ENCODE peak calls at places on chromosome 14, in five cellular contexts. D, A, J, Q and V are unnamed samples.

GRCh38 chr14:56273151-56273550 is 154.9 kb downstream of the PELI2 start:
- DNase-seq in D (no peak), A (no peak), J (peak), Q (no peak), V (peak)

GRCh38 chr14:85010186-85010585 is 519.8 kb upstream of the FLRT2 start:
- DNase-seq in D (peak), A (no peak), J (no peak), Q (no peak), V (no peak)

GRCh38 chr14:92926931-92927330 is 4.0 kb downstream of the CHGA start:
- DNase-seq in D (no peak), A (no peak), J (no peak), Q (no peak), V (no peak)

GRCh38 chr14:75661499-75661814 is 411 bp downstream of the TTLL5 start:
- DNase-seq in D (no peak), A (no peak), J (no peak), Q (no peak), V (no peak)

GRCh38 chr14:74704656-74705055 is 8.2 kb downstream of the AREL1 start:
- DNase-seq in D (no peak), A (no peak), J (no peak), Q (no peak), V (peak)

GRCh38 chr14:104420990-104421389 is 158.6 kb upstream of the C14orf180 start:
- DNase-seq in D (no peak), A (no peak), J (no peak), Q (no peak), V (no peak)

GRCh38 chr14:50675597-50675996 is 7.5 kb upstream of the SAV1 start:
- DNase-seq in D (no peak), A (no peak), J (no peak), Q (no peak), V (no peak)

GRCh38 chr14:78162202-78162601 is 8.0 kb upstream of the NRXN3 start:
- DNase-seq in D (peak), A (no peak), J (no peak), Q (no peak), V (no peak)

GRCh38 chr14:72686101-72686500 is 207.8 kb downstream of the DPF3 start:
- DNase-seq in D (no peak), A (no peak), J (no peak), Q (no peak), V (no peak)

GRCh38 chr14:93263416-93263815 is 56.4 kb downstream of the UBR7 start:
- DNase-seq in D (no peak), A (no peak), J (no peak), Q (no peak), V (no peak)

GRCh38 chr14:49134940-49135339 is 451.2 kb downstream of the RPS29 start:
- DNase-seq in D (no peak), A (no peak), J (no peak), Q (no peak), V (no peak)

GRCh38 chr14:64645220-64645891 is 58.9 kb upstream of the PLEKHG3 start:
- DNase-seq in D (peak), A (no peak), J (no peak), Q (no peak), V (peak)

GRCh38 chr14:20343855-20344205 is 395 bp downstream of the PARP2 start:
- DNase-seq in D (no peak), A (no peak), J (no peak), Q (no peak), V (no peak)

GRCh38 chr14:94005324-94005723 is 8.2 kb downstream of the CCDC197 start:
- DNase-seq in D (no peak), A (no peak), J (no peak), Q (no peak), V (no peak)

GRCh38 chr14:60051690-60052324 is 39.9 kb upstream of the PCNX4 start:
- DNase-seq in D (no peak), A (no peak), J (no peak), Q (no peak), V (no peak)

GRCh38 chr14:90368946-90369721 is 27.7 kb upstream of the CALM1 start:
- DNase-seq in D (no peak), A (no peak), J (no peak), Q (no peak), V (no peak)

GRCh38 chr14:93980464-93981201 is 4.3 kb upstream of the ASB2 start:
- DNase-seq in D (no peak), A (no peak), J (peak), Q (no peak), V (no peak)

GRCh38 chr14:95323361-95323760 is 3.7 kb upstream of the CLMN start:
- DNase-seq in D (no peak), A (no peak), J (no peak), Q (no peak), V (no peak)

GRCh38 chr14:101109347-101109638 is 205.8 kb upstream of the RTL1 start:
- DNase-seq in D (no peak), A (no peak), J (no peak), Q (no peak), V (no peak)

GRCh38 chr14:57884175-57884574 is 18.3 kb upstream of the SLC35F4 start:
- DNase-seq in D (no peak), A (no peak), J (no peak), Q (no peak), V (no peak)

GRCh38 chr14:21521526-21521925 is 4.6 kb downstream of the SALL2 start:
- DNase-seq in D (no peak), A (no peak), J (no peak), Q (no peak), V (peak)

GRCh38 chr14:105148604-105149145 is 19.9 kb downstream of the JAG2 start:
- DNase-seq in D (no peak), A (peak), J (peak), Q (peak), V (no peak)

GRCh38 chr14:94521375-94522114 is 12.3 kb upstream of the SERPINA12 start:
- DNase-seq in D (no peak), A (no peak), J (no peak), Q (no peak), V (no peak)

GRCh38 chr14:65192686-65193085 is 90.4 kb upstream of the MAX start:
- DNase-seq in D (no peak), A (no peak), J (no peak), Q (no peak), V (no peak)

GRCh38 chr14:49893309-49894213 is 679 bp downstream of the ARF6 start:
- DNase-seq in D (no peak), A (peak), J (peak), Q (peak), V (no peak)

GRCh38 chr14:51783765-51784164 is 76.6 kb upstream of the GNG2 start:
- DNase-seq in D (no peak), A (no peak), J (no peak), Q (no peak), V (no peak)

GRCh38 chr14:81400852-81401251 is 728 bp upstream of the STON2 start:
- DNase-seq in D (peak), A (peak), J (peak), Q (no peak), V (peak)

GRCh38 chr14:22500525-22500924 is 88.5 kb downstream of the DAD1 start:
- DNase-seq in D (no peak), A (no peak), J (no peak), Q (no peak), V (no peak)

GRCh38 chr14:75303415-75303814 is 24.8 kb downstream of the FOS start:
- DNase-seq in D (no peak), A (peak), J (peak), Q (no peak), V (no peak)

GRCh38 chr14:79044894-79045624 is 874.9 kb downstream of the NRXN3 start:
- DNase-seq in D (peak), A (no peak), J (no peak), Q (no peak), V (peak)

DNA sequence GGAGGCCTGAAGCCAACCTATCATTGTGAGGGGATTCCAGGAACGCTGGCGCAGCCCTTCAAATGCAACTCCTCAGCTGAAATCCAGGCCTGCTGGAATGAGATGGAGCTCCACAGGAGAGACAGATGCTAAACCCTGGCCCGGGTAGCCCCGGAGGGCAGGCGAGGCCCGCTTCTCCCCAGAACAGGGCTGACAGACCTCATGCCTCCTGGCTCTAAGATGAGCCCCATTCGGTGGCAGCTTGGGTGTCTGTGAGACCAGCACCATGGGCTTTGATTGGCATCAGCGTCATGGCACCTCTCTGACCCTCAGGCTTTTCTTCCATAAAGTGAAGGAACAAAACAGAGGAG is 382.2 kb downstream of the BCL11B start:
- DNase-seq in D (no peak), A (no peak), J (no peak), Q (no peak), V (no peak)
- TF ChIP-seq CTCF in D (no peak), A (no peak), J (no peak), Q (no peak), V (no peak)

DNA sequence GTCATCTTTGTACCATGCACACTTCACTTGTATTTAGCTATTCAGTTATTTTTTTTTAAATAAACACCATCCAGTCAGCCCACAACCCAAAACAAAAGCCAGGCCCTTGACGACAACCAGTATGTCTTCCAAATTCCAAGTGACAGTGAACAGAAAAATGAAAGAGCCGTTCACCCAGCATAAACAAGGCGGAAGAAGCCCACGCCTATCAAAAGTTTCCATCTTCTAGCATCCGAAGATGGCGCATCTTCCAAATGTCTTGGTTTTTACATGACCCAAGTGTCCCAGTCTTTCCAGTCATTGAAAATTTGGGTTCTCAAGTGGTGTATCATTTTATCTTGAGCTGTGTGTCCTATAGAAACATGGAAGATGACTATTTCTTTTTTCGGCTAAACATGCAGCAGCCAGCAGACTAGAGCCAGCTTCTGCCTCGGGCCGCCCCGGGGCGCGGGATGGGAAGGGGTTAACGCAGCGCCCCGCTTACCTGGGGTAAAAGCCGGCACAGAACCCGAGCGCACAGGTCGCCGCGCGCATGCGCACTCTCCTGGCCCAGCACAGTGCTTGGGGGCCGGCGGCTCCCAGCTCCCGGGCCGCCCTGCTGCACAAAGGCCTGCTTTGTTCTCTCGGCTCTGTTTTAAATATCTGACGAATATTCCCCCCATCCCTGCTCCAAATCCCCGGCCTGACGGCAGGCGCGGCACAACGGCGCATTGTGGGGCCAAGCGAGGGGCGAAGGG is 164.8 kb downstream of the ZFP36L1 start:
- DNase-seq in D (no peak), A (peak), J (no peak), Q (peak), V (no peak)
- H3K4me3 ChIP-seq in D (no peak), A (peak), J (no peak), Q (peak), V (no peak)

GRCh38 chr14:31935406-31935805 is 141.7 kb upstream of the ARHGAP5 start:
- DNase-seq in D (no peak), A (no peak), J (no peak), Q (no peak), V (no peak)
- TF ChIP-seq CTCF in D (no peak), A (no peak), J (no peak), Q (no peak), V (no peak)

GRCh38 chr14:91582761-91583160 is 72.7 kb upstream of the PPP4R3A start:
- DNase-seq in D (no peak), A (no peak), J (no peak), Q (no peak), V (no peak)
- H3K4me3 ChIP-seq in D (no peak), A (no peak), J (no peak), Q (no peak), V (no peak)

GRCh38 chr14:63276016-63276415 is 42.7 kb downstream of the GPHB5 start:
- DNase-seq in D (no peak), A (no peak), J (no peak), Q (no peak), V (no peak)

GRCh38 chr14:63273091-63273490 is 45.6 kb downstream of the GPHB5 start:
- DNase-seq in D (no peak), A (no peak), J (no peak), Q (no peak), V (no peak)

GRCh38 chr14:63276492-63277342 is 42.0 kb downstream of the GPHB5 start:
- DNase-seq in D (peak), A (no peak), J (no peak), Q (no peak), V (peak)

GRCh38 chr14:63275611-63276010 is 43.1 kb downstream of the GPHB5 start:
- DNase-seq in D (no peak), A (no peak), J (no peak), Q (no peak), V (no peak)

DNA sequence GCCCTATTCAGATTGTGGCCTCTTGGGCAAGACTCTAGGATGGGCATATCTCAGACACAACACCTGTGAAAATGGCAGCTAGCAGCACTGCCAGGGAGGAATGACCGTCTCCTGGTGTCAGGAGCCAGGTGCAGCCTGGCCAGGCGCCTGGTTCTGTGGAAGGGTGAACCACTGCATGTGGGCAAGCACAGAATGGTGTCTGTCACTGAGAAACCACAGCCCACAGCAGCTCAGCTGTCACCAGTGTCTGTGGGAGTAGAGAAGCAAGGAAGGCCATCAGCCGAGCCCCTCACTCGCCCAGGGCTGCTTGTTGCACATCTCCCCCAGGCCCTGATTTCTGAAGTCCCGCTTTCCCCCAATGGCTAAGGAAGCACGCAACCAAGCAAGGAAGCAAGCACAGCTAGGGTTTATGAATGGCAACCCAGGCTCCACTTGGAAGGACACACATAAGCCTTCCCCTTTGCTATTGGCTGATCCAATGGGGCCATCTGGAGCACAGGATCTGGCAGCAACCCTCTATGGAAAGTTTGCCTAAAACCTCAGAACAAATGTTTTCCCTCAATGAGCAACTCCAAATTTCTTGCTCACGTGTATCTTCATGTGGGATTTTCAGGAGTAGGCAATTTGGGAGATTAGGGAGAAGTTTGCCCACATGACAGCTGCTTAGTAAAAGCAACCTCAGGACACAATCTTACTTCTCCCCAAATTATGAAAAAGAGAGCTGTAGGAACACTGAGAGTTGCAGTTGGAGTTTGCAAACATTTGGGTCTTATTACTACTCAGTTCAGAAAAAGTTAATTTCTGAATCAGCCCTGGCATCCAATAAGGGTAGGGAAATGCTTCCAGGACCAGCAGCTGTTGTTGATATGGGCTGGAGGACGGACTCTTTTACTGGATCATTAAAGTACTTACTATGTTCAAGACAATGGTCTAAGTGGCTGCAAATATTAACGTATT is 44.7 kb downstream of the GPHB5 start:
- DNase-seq in D (no peak), A (no peak), J (peak), Q (no peak), V (no peak)
- TF ChIP-seq CTCF in D (no peak), A (no peak), J (no peak), Q (no peak), V (no peak)

GRCh38 chr14:55025948-55026347 is 951 bp downstream of the WDHD1 start:
- DNase-seq in D (no peak), A (no peak), J (no peak), Q (no peak), V (no peak)

GRCh38 chr14:55026441-55026792 is 482 bp downstream of the WDHD1 start:
- DNase-seq in D (no peak), A (no peak), J (no peak), Q (no peak), V (no peak)

GRCh38 chr14:55028066-55028465 is 1.0 kb downstream of the SOCS4 start:
- DNase-seq in D (no peak), A (no peak), J (no peak), Q (no peak), V (no peak)

GRCh38 chr14:55026793-55027560 is at the start of the genes SOCS4 and WDHD1:
- DNase-seq in D (peak), A (peak), J (peak), Q (peak), V (peak)

DNA sequence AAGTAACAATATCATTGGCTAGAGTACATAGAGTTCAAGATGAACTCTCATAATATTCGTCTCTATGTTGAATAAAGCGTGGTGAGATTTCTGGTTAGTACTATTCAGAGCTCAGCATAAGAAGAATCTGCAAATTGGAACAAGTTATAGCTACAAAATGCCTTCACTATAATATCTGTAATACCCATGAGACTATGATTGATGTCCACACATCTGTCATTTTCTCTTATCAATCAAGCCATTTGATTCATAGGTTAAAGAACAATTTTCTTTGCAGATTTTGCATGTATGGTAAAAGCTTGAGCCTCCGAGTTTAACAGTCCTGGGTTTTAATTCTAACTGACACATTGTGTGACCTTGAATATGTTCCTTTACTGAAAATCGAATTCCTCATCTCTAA is 1.4 kb downstream of the SOCS4 start:
- DNase-seq in D (no peak), A (no peak), J (no peak), Q (no peak), V (no peak)
- H3K4me3 ChIP-seq in D (peak), A (peak), J (no peak), Q (no peak), V (peak)

GRCh38 chr14:88727057-88727456 is 65.7 kb downstream of the EML5 start:
- DNase-seq in D (no peak), A (no peak), J (no peak), Q (no peak), V (no peak)

GRCh38 chr14:88729159-88729558 is 63.6 kb downstream of the EML5 start:
- DNase-seq in D (no peak), A (no peak), J (no peak), Q (no peak), V (no peak)
- TF ChIP-seq CTCF in D (peak), A (no peak), J (no peak), Q (peak), V (peak)